ENCODE peak calls at places on chromosome 11, in seven cellular contexts. D is GM12864, B is NB4, M is AG04450, V is fibroblast of pulmonary artery, O is lower lobe of right lung, K is IMR-90. E is an unnamed sample.
A peak's percentile ranks its signal among the peaks of the same experiment; 100 is the strongest.

GRCh38 chr11:72460091-72460647 is 25.8 kb upstream of the CLPB start:
- DNase-seq in D (no peak), B (no peak), M (no peak), V (no peak), O (no peak), K (no peak), E (no peak)

GRCh38 chr11:102653744-102654291 is 28.7 kb upstream of the MMP20 start:
- DNase-seq in D (no peak), B (no peak), M (no peak), V (peak; percentile 4), O (no peak), K (peak; percentile 6), E (no peak)

GRCh38 chr11:48101044-48101733 is 115.4 kb upstream of the OR4B1 start:
- DNase-seq in D (no peak), B (no peak), M (no peak), V (no peak), O (no peak), K (no peak), E (no peak)

GRCh38 chr11:22466809-22467208 is 128.6 kb downstream of the SLC17A6 start:
- DNase-seq in D (no peak), B (no peak), M (peak; percentile 80), V (peak; percentile 89), O (no peak), K (peak; percentile 97), E (peak; percentile 36)

GRCh38 chr11:133753150-133753549 is 92.2 kb downstream of the SPATA19 start:
- DNase-seq in D (no peak), B (no peak), M (no peak), V (no peak), O (no peak), K (no peak), E (no peak)

GRCh38 chr11:98029832-98030231 is 990.9 kb upstream of the CNTN5 start:
- DNase-seq in D (no peak), B (no peak), M (no peak), V (no peak), O (no peak), K (no peak), E (no peak)

GRCh38 chr11:8369592-8370205 is 106.0 kb upstream of the LMO1 start:
- DNase-seq in D (no peak), B (no peak), M (no peak), V (no peak), O (no peak), K (no peak), E (no peak)

GRCh38 chr11:102070766-102071165 is 23.5 kb downstream of the CFAP300 start:
- DNase-seq in D (no peak), B (no peak), M (no peak), V (no peak), O (no peak), K (no peak), E (no peak)

GRCh38 chr11:61963282-61964057 is 4.0 kb downstream of the FTH1 start:
- DNase-seq in D (peak; percentile 49), B (peak; percentile 85), M (no peak), V (peak; percentile 90), O (no peak), K (peak; percentile 60), E (no peak)

GRCh38 chr11:76654980-76655379 is 15.6 kb downstream of the LRRC32 start:
- DNase-seq in D (no peak), B (no peak), M (no peak), V (no peak), O (no peak), K (no peak), E (no peak)

GRCh38 chr11:129278586-129279319 is 86.6 kb upstream of the ARHGAP32 start:
- DNase-seq in D (no peak), B (peak; percentile 11), M (no peak), V (no peak), O (peak; percentile 49), K (no peak), E (no peak)

GRCh38 chr11:96200243-96200642 is 142.8 kb downstream of the MAML2 start:
- DNase-seq in D (no peak), B (no peak), M (peak; percentile 78), V (peak; percentile 84), O (no peak), K (peak; percentile 89), E (peak; percentile 86)

GRCh38 chr11:114110948-114111347 is 51.4 kb downstream of the ZBTB16 start:
- DNase-seq in D (no peak), B (no peak), M (no peak), V (peak; percentile 65), O (no peak), K (no peak), E (no peak)

GRCh38 chr11:67286621-67287333 is 2.3 kb upstream of the ANKRD13D start:
- DNase-seq in D (no peak), B (peak; percentile 73), M (no peak), V (no peak), O (peak; percentile 77), K (no peak), E (no peak)

GRCh38 chr11:77198440-77198849 is 70.4 kb downstream of the MYO7A start:
- DNase-seq in D (no peak), B (peak; percentile 76), M (no peak), V (peak; percentile 11), O (no peak), K (peak; percentile 10), E (no peak)

GRCh38 chr11:131998020-131998419 is 627.6 kb downstream of the NTM start:
- DNase-seq in D (no peak), B (no peak), M (no peak), V (no peak), O (no peak), K (no peak), E (no peak)

GRCh38 chr11:62025429-62026105 is 58.1 kb upstream of the FTH1 start:
- DNase-seq in D (peak; percentile 18), B (peak; percentile 100), M (peak; percentile 71), V (peak; percentile 100), O (peak; percentile 84), K (peak; percentile 91), E (peak; percentile 97)

GRCh38 chr11:122020902-122021301 is 95.1 kb downstream of the BLID start:
- DNase-seq in D (no peak), B (no peak), M (no peak), V (peak; percentile 61), O (no peak), K (peak; percentile 33), E (peak; percentile 54)

GRCh38 chr11:77244277-77245014 is 57.0 kb downstream of the GDPD4 start:
- DNase-seq in D (no peak), B (no peak), M (no peak), V (peak; percentile 78), O (no peak), K (peak; percentile 85), E (peak; percentile 90)

GRCh38 chr11:115184901-115185300 is 319.3 kb downstream of the CADM1 start:
- DNase-seq in D (no peak), B (no peak), M (no peak), V (no peak), O (no peak), K (no peak), E (no peak)

GRCh38 chr11:68970921-68971636 is 9.7 kb downstream of the MRGPRD start:
- DNase-seq in D (no peak), B (no peak), M (no peak), V (no peak), O (peak; percentile 15), K (no peak), E (no peak)

GRCh38 chr11:108846009-108846408 is 181.1 kb downstream of the DDX10 start:
- DNase-seq in D (no peak), B (no peak), M (no peak), V (no peak), O (no peak), K (no peak), E (no peak)

GRCh38 chr11:100640646-100641045 is 46.4 kb upstream of the ARHGAP42 start:
- DNase-seq in D (no peak), B (no peak), M (no peak), V (no peak), O (no peak), K (peak; percentile 30), E (no peak)

GRCh38 chr11:63826471-63827190 is 12.3 kb upstream of the MARK2 start:
- DNase-seq in D (no peak), B (no peak), M (no peak), V (no peak), O (no peak), K (no peak), E (no peak)

GRCh38 chr11:63832336-63832735 is 6.6 kb upstream of the MARK2 start:
- DNase-seq in D (no peak), B (peak; percentile 49), M (no peak), V (no peak), O (no peak), K (no peak), E (no peak)

GRCh38 chr11:63831326-63831725 is 7.6 kb upstream of the MARK2 start:
- DNase-seq in D (no peak), B (no peak), M (no peak), V (no peak), O (no peak), K (no peak), E (no peak)

GRCh38 chr11:63833048-63833447 is 5.9 kb upstream of the MARK2 start:
- DNase-seq in D (no peak), B (no peak), M (no peak), V (no peak), O (no peak), K (no peak), E (no peak)

DNA sequence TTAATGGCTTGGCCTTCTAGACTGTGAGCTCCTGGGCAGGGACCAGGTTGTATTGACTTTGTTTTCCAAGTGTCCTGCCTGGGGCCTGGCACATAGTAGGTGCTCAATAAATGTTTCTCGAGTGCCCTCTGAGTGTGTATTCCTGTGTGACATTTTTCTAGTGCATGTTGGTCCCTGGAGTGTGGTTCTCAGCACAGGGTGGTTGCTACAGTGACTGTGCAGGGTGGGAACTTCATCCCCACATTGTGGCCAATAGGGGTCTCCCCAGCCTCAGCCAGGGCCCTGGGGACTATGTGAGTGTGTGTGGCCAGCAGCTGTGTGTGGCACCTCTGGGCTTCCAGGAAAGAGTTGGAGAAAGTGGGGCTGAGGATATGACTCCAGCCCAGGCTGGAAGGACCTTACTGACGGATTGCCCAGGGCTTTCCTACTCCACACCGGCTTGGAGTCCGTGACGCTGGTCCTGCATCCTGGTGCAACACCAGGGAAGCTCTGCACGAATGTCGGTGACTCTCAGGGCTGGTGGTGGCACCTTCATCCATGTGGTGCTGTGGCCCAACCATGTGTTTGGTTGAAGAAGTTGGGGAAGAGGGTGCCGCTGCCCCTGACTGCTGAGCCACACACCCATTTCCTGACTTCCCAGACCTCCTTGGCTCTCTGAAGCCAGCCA is 9.0 kb upstream of the MARK2 start:
- DNase-seq in D (no peak), B (peak; percentile 72), M (no peak), V (peak; percentile 51), O (no peak), K (peak; percentile 44), E (peak; percentile 18)
- TF ChIP-seq CTCF in D (peak; percentile 41), B (peak; percentile 56), M (peak; percentile 47), V (peak; percentile 36), O (no peak), K (peak; percentile 47), E (peak; percentile 9)

GRCh38 chr11:57680552-57680874 is 12.6 kb downstream of the ZDHHC5 start:
- DNase-seq in D (no peak), B (no peak), M (no peak), V (peak; percentile 28), O (no peak), K (peak; percentile 22), E (no peak)
- H3K4me3 ChIP-seq in D (no peak overlapping the region), B (no peak overlapping the region), M (no peak overlapping the region), V (no peak overlapping the region), O (no peak overlapping the region), K (no peak overlapping the region), E (no peak overlapping the region)

GRCh38 chr11:10076458-10077141 is 217.4 kb downstream of the SBF2 start:
- DNase-seq in D (peak; percentile 24), B (peak; percentile 63), M (no peak), V (peak; percentile 75), O (no peak), K (peak; percentile 63), E (peak; percentile 88)
- TF ChIP-seq CTCF in D (peak; percentile 81), B (peak; percentile 83), M (peak; percentile 54), V (peak; percentile 70), O (peak; percentile 61), K (peak; percentile 44), E (peak; percentile 68)

GRCh38 chr11:119115484-119116234 is 5.7 kb upstream of the HINFP start:
- DNase-seq in D (no peak), B (no peak), M (no peak), V (no peak), O (peak; percentile 85), K (no peak), E (no peak)
- H3K4me3 ChIP-seq in D (no peak overlapping the region), B (no peak overlapping the region), M (no peak overlapping the region), V (no peak overlapping the region), O (peak overlapping the region; percentile 23), K (no peak overlapping the region), E (no peak overlapping the region)

E was measured in fibroblast of the aortic adventitia.